ENCODE peak calls at places on chromosomes 12 and 14, in four cellular contexts. H is astrocyte of the spinal cord; V is stimulated activated CD4-positive, alpha-beta T cell treated with anti-CD3 and anti-CD28 coated beads, Interleukin-2, amount 100 ng/mL, for 24 hours; S is frontal cortex. P is an unnamed sample.

GRCh38 chr14:86790408-86791364 is 1202.3 kb downstream of the GALC start:
- DNase-seq in S (no peak), H (no peak), V (no peak), P (no peak)

GRCh38 chr12:38886064-38886463 is 19.3 kb downstream of the CPNE8 start:
- DNase-seq in S (no peak), H (peak), V (peak), P (no peak)

GRCh38 chr14:69043598-69044267 is 64.6 kb upstream of the ACTN1 start:
- DNase-seq in V (no peak), H (peak), S (no peak), P (no peak)

GRCh38 chr12:120369476-120370342 is 745 bp upstream of the MSI1 start:
- DNase-seq in S (no peak), V (no peak), H (no peak), P (no peak)

GRCh38 chr12:51200156-51200555 is 17.7 kb downstream of the POU6F1 start:
- DNase-seq in S (no peak), H (no peak), V (no peak), P (no peak)

GRCh38 chr12:79531547-79531946 is 159.2 kb downstream of the PAWR start:
- DNase-seq in H (peak), V (no peak), S (no peak), P (no peak)

GRCh38 chr12:67794151-67794550 is 145.6 kb downstream of the DYRK2 start:
- DNase-seq in S (no peak), V (no peak), H (peak), P (no peak)

GRCh38 chr14:100739306-100739705 is 12.6 kb downstream of the DLK1 start:
- DNase-seq in S (no peak), V (no peak), H (no peak), P (no peak)

GRCh38 chr12:5715076-5715475 is 230.0 kb downstream of the ANO2 start:
- DNase-seq in S (no peak), V (no peak), H (no peak), P (no peak)

GRCh38 chr12:14390885-14391530 is 25.5 kb downstream of the ATF7IP start:
- DNase-seq in H (no peak), V (no peak), S (no peak), P (no peak)

GRCh38 chr12:4119157-4119761 is 154.3 kb upstream of the CCND2 start:
- DNase-seq in V (peak), S (no peak), H (no peak), P (no peak)

GRCh38 chr12:104385510-104385909 is 71.2 kb upstream of the CHST11 start:
- DNase-seq in S (no peak), H (no peak), V (no peak), P (no peak)

GRCh38 chr12:11621797-11622423 is 27.6 kb upstream of the ETV6 start:
- DNase-seq in H (no peak), V (no peak), S (no peak), P (no peak)

GRCh38 chr14:31340297-31341063 is 79.9 kb downstream of the HEATR5A start:
- DNase-seq in V (no peak), H (no peak), S (no peak), P (no peak)

GRCh38 chr14:40133484-40133883 is 701.3 kb upstream of the FBXO33 start:
- DNase-seq in H (no peak), S (no peak), V (no peak), P (no peak)

GRCh38 chr12:4780624-4781023 is 60.4 kb downstream of the GALNT8 start:
- DNase-seq in S (no peak), H (no peak), V (no peak), P (no peak)

GRCh38 chr12:93243689-93244513 is 133.8 kb upstream of the NUDT4 start:
- DNase-seq in S (no peak), H (peak), V (no peak), P (peak)

GRCh38 chr14:54252072-54252730 is 144.6 kb upstream of the CDKN3 start:
- DNase-seq in H (peak), V (no peak), S (no peak), P (peak)

GRCh38 chr12:70448371-70448770 is 82.3 kb downstream of the KCNMB4 start:
- DNase-seq in V (no peak), S (no peak), H (no peak), P (no peak)

GRCh38 chr14:78764240-78764639 is 594.1 kb downstream of the NRXN3 start:
- DNase-seq in V (no peak), S (no peak), H (peak), P (no peak)

GRCh38 chr14:101824339-101824727 is 62.8 kb downstream of the PPP2R5C start:
- DNase-seq in V (no peak), S (no peak), H (no peak), P (no peak)

GRCh38 chr14:37709419-37710195 is 114.2 kb downstream of the TTC6 start:
- DNase-seq in H (peak), V (no peak), S (peak), P (no peak)

GRCh38 chr12:46585854-46586621 is 213.5 kb upstream of the SLC38A2 start:
- DNase-seq in V (peak), H (peak), S (no peak), P (no peak)

GRCh38 chr12:71299541-71300376 is 139.8 kb upstream of the LGR5 start:
- DNase-seq in V (no peak), S (no peak), H (no peak), P (no peak)

GRCh38 chr14:100192250-100192671 is 32.8 kb upstream of the DEGS2 start:
- DNase-seq in S (no peak), V (peak), H (no peak), P (no peak)

GRCh38 chr12:46362895-46363581 is 9.5 kb downstream of the SLC38A2 start:
- DNase-seq in S (no peak), V (no peak), H (no peak), P (no peak)

GRCh38 chr12:12735301-12735700 is 18.1 kb downstream of the CDKN1B start:
- DNase-seq in V (no peak), S (no peak), H (peak), P (peak)

GRCh38 chr14:21108791-21109190 is 7.9 kb downstream of the TMEM253 start:
- DNase-seq in H (no peak), V (no peak), S (no peak), P (no peak)

GRCh38 chr14:63508033-63508432 is 35.1 kb downstream of the PPP2R5E start:
- DNase-seq in S (no peak), V (no peak), H (no peak), P (no peak)

GRCh38 chr12:63882844-63883243 is 38.3 kb downstream of the SRGAP1 start:
- DNase-seq in V (no peak), H (no peak), S (no peak), P (no peak)

GRCh38 chr12:41917827-41918445 is 226.7 kb downstream of the GXYLT1 start:
- DNase-seq in H (peak), S (no peak), V (no peak), P (no peak)

GRCh38 chr12:112148031-112148513 is 22.7 kb downstream of the TRAFD1 start:
- DNase-seq in H (peak), S (no peak), V (no peak), P (no peak)

GRCh38 chr12:7935773-7936581 is at the start of gene SLC2A3:
- DNase-seq in S (peak), V (peak), H (peak), P (peak)

GRCh38 chr12:108622425-108622824 is 11.3 kb downstream of the SELPLG start:
- DNase-seq in S (no peak), H (no peak), V (no peak), P (no peak)

GRCh38 chr12:5197127-5197526 is 153.4 kb downstream of the KCNA5 start:
- DNase-seq in V (no peak), H (peak), S (no peak), P (no peak)